ENCODE peak calls at places on chromosomes 3 and 15, in eight cellular contexts. One of them, this sample, is unnamed.

GRCh38 chr15:89472785-89473256 is 23.6 kb downstream of the RHCG start:
- DNase-seq in testis: peak; percentile 48
- DNase-seq in transverse colon: peak; percentile 34
- DNase-seq in heart left ventricle: no peak
- DNase-seq in body of pancreas: peak; percentile 58
- DNase-seq in IMR-90: peak; percentile 47
- DNase-seq in H54: peak; percentile 64
- DNase-seq in NB4: peak; percentile 86
- DNase-seq in this sample: peak; percentile 69

GRCh38 chr3:157543491-157544035 is 40.3 kb upstream of the VEPH1 start:
- DNase-seq in IMR-90: no peak
- DNase-seq in H54: no peak
- DNase-seq in transverse colon: no peak
- DNase-seq in testis: no peak
- DNase-seq in body of pancreas: no peak
- DNase-seq in heart left ventricle: no peak
- DNase-seq in NB4: no peak
- DNase-seq in this sample: no peak

GRCh38 chr15:66474140-66474539 is 23.4 kb downstream of the SNAPC5 start:
- DNase-seq in transverse colon: no peak
- DNase-seq in testis: no peak
- DNase-seq in heart left ventricle: no peak
- DNase-seq in body of pancreas: no peak
- DNase-seq in IMR-90: no peak
- DNase-seq in NB4: no peak
- DNase-seq in H54: no peak
- DNase-seq in this sample: no peak

GRCh38 chr3:41352526-41352925 is 153.2 kb downstream of the CTNNB1 start:
- DNase-seq in body of pancreas: no peak
- DNase-seq in testis: no peak
- DNase-seq in heart left ventricle: no peak
- DNase-seq in transverse colon: no peak
- DNase-seq in NB4: peak; percentile 56
- DNase-seq in IMR-90: no peak
- DNase-seq in H54: no peak
- DNase-seq in this sample: no peak

GRCh38 chr3:143302638-143303171 is 183.1 kb downstream of the CHST2 start:
- DNase-seq in IMR-90: peak; percentile 74
- DNase-seq in NB4: no peak
- DNase-seq in body of pancreas: peak; percentile 26
- DNase-seq in testis: no peak
- DNase-seq in transverse colon: no peak
- DNase-seq in H54: peak; percentile 50
- DNase-seq in heart left ventricle: peak; percentile 85
- DNase-seq in this sample: no peak

GRCh38 chr15:67534360-67534759 is 8.1 kb upstream of the MAP2K5 start:
- DNase-seq in H54: no peak
- DNase-seq in NB4: no peak
- DNase-seq in IMR-90: no peak
- DNase-seq in body of pancreas: no peak
- DNase-seq in transverse colon: no peak
- DNase-seq in testis: no peak
- DNase-seq in heart left ventricle: no peak
- DNase-seq in this sample: no peak

GRCh38 chr15:79075256-79075655 is 15.3 kb downstream of the RASGRF1 start:
- DNase-seq in NB4: no peak
- DNase-seq in H54: no peak
- DNase-seq in body of pancreas: no peak
- DNase-seq in testis: no peak
- DNase-seq in transverse colon: no peak
- DNase-seq in IMR-90: no peak
- DNase-seq in heart left ventricle: no peak
- DNase-seq in this sample: no peak

GRCh38 chr3:124791639-124792111 is 61.4 kb downstream of the UMPS start:
- DNase-seq in body of pancreas: no peak
- DNase-seq in NB4: peak; percentile 11
- DNase-seq in heart left ventricle: no peak
- DNase-seq in transverse colon: peak; percentile 39
- DNase-seq in testis: no peak
- DNase-seq in IMR-90: peak; percentile 95
- DNase-seq in H54: no peak
- DNase-seq in this sample: no peak

GRCh38 chr3:156761713-156762575 is 64.2 kb upstream of the LEKR1 start:
- DNase-seq in IMR-90: peak; percentile 60
- DNase-seq in NB4: no peak
- DNase-seq in H54: no peak
- DNase-seq in transverse colon: no peak
- DNase-seq in body of pancreas: no peak
- DNase-seq in testis: no peak
- DNase-seq in heart left ventricle: no peak
- DNase-seq in this sample: no peak

GRCh38 chr3:72445827-72446405 is 402.3 kb downstream of the SHQ1 start:
- DNase-seq in testis: no peak
- DNase-seq in heart left ventricle: no peak
- DNase-seq in transverse colon: no peak
- DNase-seq in NB4: peak; percentile 19
- DNase-seq in H54: no peak
- DNase-seq in body of pancreas: no peak
- DNase-seq in IMR-90: peak; percentile 3
- DNase-seq in this sample: peak; percentile 69

GRCh38 chr3:72448375-72448823 is 399.8 kb downstream of the SHQ1 start:
- DNase-seq in NB4: peak; percentile 7
- DNase-seq in body of pancreas: no peak
- DNase-seq in transverse colon: no peak
- DNase-seq in testis: peak; percentile 62
- DNase-seq in heart left ventricle: no peak
- DNase-seq in H54: no peak
- DNase-seq in IMR-90: no peak
- DNase-seq in this sample: peak; percentile 46

GRCh38 chr3:72447059-72447946 is 400.9 kb downstream of the SHQ1 start:
- DNase-seq in body of pancreas: peak; percentile 93
- DNase-seq in IMR-90: peak; percentile 86
- DNase-seq in H54: peak; percentile 85
- DNase-seq in testis: peak; percentile 94
- DNase-seq in heart left ventricle: peak; percentile 97
- DNase-seq in NB4: peak; percentile 88
- DNase-seq in transverse colon: peak; percentile 95
- DNase-seq in this sample: peak; percentile 94

GRCh38 chr3:72444642-72445223 is 403.5 kb downstream of the SHQ1 start:
- DNase-seq in testis: no peak
- DNase-seq in heart left ventricle: no peak
- DNase-seq in IMR-90: peak; percentile 12
- DNase-seq in transverse colon: no peak
- DNase-seq in NB4: peak; percentile 34
- DNase-seq in H54: no peak
- DNase-seq in body of pancreas: no peak
- DNase-seq in this sample: peak; percentile 49

DNA sequence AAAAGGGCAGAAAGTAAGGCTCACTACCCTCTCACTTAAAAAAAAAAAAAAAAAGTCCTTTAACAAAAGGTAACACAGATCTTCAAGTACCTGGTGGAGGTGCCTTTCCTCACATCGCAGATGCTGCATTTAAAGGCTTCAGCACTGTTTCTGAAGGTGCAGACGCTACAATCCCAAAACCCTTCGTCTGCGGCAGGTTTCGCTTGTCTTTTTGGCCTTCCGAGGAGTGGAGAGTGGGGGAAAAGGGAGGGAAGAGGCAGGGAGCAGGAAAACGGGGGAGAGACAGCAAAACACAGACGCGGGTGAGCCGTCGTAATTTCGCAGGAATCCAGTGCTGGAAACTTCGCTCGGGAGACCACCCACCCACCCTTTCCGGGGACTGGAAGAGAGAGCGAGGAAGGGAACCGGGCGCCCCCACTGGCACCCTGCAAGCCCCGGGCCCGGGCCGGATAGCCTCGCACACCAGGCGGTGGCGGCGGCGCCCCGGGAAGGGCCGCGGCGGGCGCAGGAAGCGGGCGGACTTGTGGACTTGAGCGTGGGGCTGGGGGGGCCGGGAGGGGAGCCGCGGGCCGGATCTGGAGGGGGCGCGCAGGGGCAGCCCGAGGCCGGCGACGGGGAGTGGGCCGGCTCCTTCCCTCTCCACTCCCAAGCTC is 401.7 kb downstream of the SHQ1 start:
- DNase-seq in NB4: no peak
- DNase-seq in H54: no peak
- DNase-seq in heart left ventricle: no peak
- DNase-seq in transverse colon: no peak
- DNase-seq in IMR-90: peak; percentile 18
- DNase-seq in testis: no peak
- DNase-seq in body of pancreas: no peak
- DNase-seq in this sample: peak; percentile 77
- TF ChIP-seq POLR2A in NB4: peak; percentile 1
- TF ChIP-seq POLR2A in H54: no peak
- TF ChIP-seq POLR2A in heart left ventricle: no peak
- TF ChIP-seq POLR2A in transverse colon: peak; percentile 48
- TF ChIP-seq POLR2A in IMR-90: peak; percentile 22
- TF ChIP-seq POLR2A in testis: no peak
- TF ChIP-seq POLR2A in body of pancreas: peak; percentile 52
- TF ChIP-seq POLR2A in this sample: no peak

GRCh38 chr15:40038654-40039543 is at the start of gene SRP14:
- DNase-seq in heart left ventricle: peak; percentile 97
- DNase-seq in body of pancreas: peak; percentile 90
- DNase-seq in H54: peak; percentile 71
- DNase-seq in IMR-90: peak; percentile 91
- DNase-seq in NB4: peak; percentile 95
- DNase-seq in transverse colon: peak; percentile 95
- DNase-seq in testis: peak; percentile 98
- DNase-seq in this sample: peak; percentile 93
- TF ChIP-seq POLR2A in heart left ventricle: no peak
- TF ChIP-seq POLR2A in body of pancreas: peak; percentile 91
- TF ChIP-seq POLR2A in H54: peak; percentile 91
- TF ChIP-seq POLR2A in IMR-90: peak; percentile 90
- TF ChIP-seq POLR2A in NB4: peak; percentile 89
- TF ChIP-seq POLR2A in transverse colon: peak; percentile 81
- TF ChIP-seq POLR2A in testis: peak; percentile 43
- TF ChIP-seq POLR2A in this sample: peak; percentile 86

DNA sequence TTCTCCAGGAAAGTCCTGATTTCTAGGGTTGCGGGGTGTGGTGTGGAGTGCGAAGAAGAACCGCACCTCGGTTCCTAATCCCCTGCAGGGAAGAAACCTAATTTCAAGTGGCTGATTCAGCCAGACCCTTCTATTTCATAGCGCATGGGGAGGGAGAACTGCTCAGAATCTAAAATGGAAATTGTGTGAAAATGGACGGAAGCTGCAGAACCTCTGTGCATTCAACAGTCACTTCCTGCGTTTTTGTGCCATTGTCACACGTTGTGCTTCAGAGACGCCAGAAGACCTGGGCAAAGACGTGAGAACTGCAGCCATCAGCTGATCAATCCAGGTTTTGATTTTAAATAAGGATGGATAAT is 1.2 kb downstream of the SIDT1 start:
- DNase-seq in heart left ventricle: no peak
- DNase-seq in transverse colon: no peak
- DNase-seq in H54: no peak
- DNase-seq in IMR-90: no peak
- DNase-seq in testis: no peak
- DNase-seq in NB4: peak; percentile 13
- DNase-seq in body of pancreas: no peak
- DNase-seq in this sample: no peak
- TF ChIP-seq POLR2A in heart left ventricle: no peak
- TF ChIP-seq POLR2A in transverse colon: no peak
- TF ChIP-seq POLR2A in H54: no peak
- TF ChIP-seq POLR2A in IMR-90: no peak
- TF ChIP-seq POLR2A in testis: no peak
- TF ChIP-seq POLR2A in NB4: no peak
- TF ChIP-seq POLR2A in body of pancreas: no peak
- TF ChIP-seq POLR2A in this sample: no peak

GRCh38 chr15:20642054-20642767 is 100.6 kb upstream of the GOLGA6L6 start:
- DNase-seq in IMR-90: no peak
- DNase-seq in heart left ventricle: no peak
- DNase-seq in H54: no peak
- DNase-seq in transverse colon: no peak
- DNase-seq in body of pancreas: no peak
- DNase-seq in testis: no peak
- DNase-seq in NB4: no peak
- DNase-seq in this sample: no peak
- TF ChIP-seq POLR2A in IMR-90: no peak
- TF ChIP-seq POLR2A in heart left ventricle: no peak
- TF ChIP-seq POLR2A in H54: no peak
- TF ChIP-seq POLR2A in transverse colon: no peak
- TF ChIP-seq POLR2A in body of pancreas: no peak
- TF ChIP-seq POLR2A in testis: no peak
- TF ChIP-seq POLR2A in NB4: no peak
- TF ChIP-seq POLR2A in this sample: no peak

GRCh38 chr15:59258317-59258716 is 51.7 kb downstream of the LDHAL6B start:
- DNase-seq in heart left ventricle: no peak
- DNase-seq in testis: no peak
- DNase-seq in transverse colon: no peak
- DNase-seq in NB4: no peak
- DNase-seq in IMR-90: no peak
- DNase-seq in body of pancreas: no peak
- DNase-seq in H54: no peak
- DNase-seq in this sample: no peak

GRCh38 chr15:59256538-59256937 is 49.9 kb downstream of the LDHAL6B start:
- DNase-seq in H54: no peak
- DNase-seq in transverse colon: peak; percentile 45
- DNase-seq in heart left ventricle: no peak
- DNase-seq in testis: no peak
- DNase-seq in body of pancreas: no peak
- DNase-seq in NB4: no peak
- DNase-seq in IMR-90: no peak
- DNase-seq in this sample: no peak

GRCh38 chr15:59262316-59262715 is 55.7 kb downstream of the LDHAL6B start:
- DNase-seq in heart left ventricle: no peak
- DNase-seq in transverse colon: no peak
- DNase-seq in NB4: no peak
- DNase-seq in body of pancreas: no peak
- DNase-seq in IMR-90: no peak
- DNase-seq in testis: no peak
- DNase-seq in H54: no peak
- DNase-seq in this sample: no peak

GRCh38 chr15:59259137-59259943 is 52.7 kb downstream of the LDHAL6B start:
- DNase-seq in transverse colon: no peak
- DNase-seq in IMR-90: no peak
- DNase-seq in heart left ventricle: no peak
- DNase-seq in NB4: no peak
- DNase-seq in testis: no peak
- DNase-seq in H54: no peak
- DNase-seq in body of pancreas: no peak
- DNase-seq in this sample: no peak

GRCh38 chr15:59260090-59260489 is 53.4 kb downstream of the LDHAL6B start:
- DNase-seq in IMR-90: no peak
- DNase-seq in heart left ventricle: no peak
- DNase-seq in body of pancreas: no peak
- DNase-seq in testis: no peak
- DNase-seq in H54: no peak
- DNase-seq in transverse colon: peak; percentile 72
- DNase-seq in NB4: no peak
- DNase-seq in this sample: no peak
- TF ChIP-seq POLR2A in IMR-90: no peak
- TF ChIP-seq POLR2A in heart left ventricle: no peak
- TF ChIP-seq POLR2A in body of pancreas: no peak
- TF ChIP-seq POLR2A in testis: no peak
- TF ChIP-seq POLR2A in H54: no peak
- TF ChIP-seq POLR2A in transverse colon: no peak
- TF ChIP-seq POLR2A in NB4: no peak
- TF ChIP-seq POLR2A in this sample: no peak